ENCODE peak calls at places on chromosomes 4 and X, in nine cellular contexts. One of them, this sample, is unnamed.
A peak's percentile ranks its signal among the peaks of the same experiment; 100 is the strongest.

GRCh38 chr4:143343276-143343831 is 6.7 kb downstream of the GAB1 start:
- DNase-seq in aorta: no peak
- DNase-seq in activated CD4-positive, alpha-beta T cell treated with anti-CD3 and anti-CD28 coated beads, Interleukin-2, amount 50 U/mL, for 1 hour: no peak
- DNase-seq in HS-27A: no peak
- DNase-seq in D341Med: no peak
- DNase-seq in RKO: no peak
- DNase-seq in IMR-90: no peak
- DNase-seq in retinal pigment epithelial cell: no peak
- DNase-seq in memory B cell: no peak
- DNase-seq in this sample: no peak

GRCh38 chrX:23578079-23578478 is 89.2 kb upstream of the PRDX4 start:
- DNase-seq in aorta: no peak
- DNase-seq in activated CD4-positive, alpha-beta T cell treated with anti-CD3 and anti-CD28 coated beads, Interleukin-2, amount 50 U/mL, for 1 hour: no peak
- DNase-seq in HS-27A: peak; percentile 2
- DNase-seq in D341Med: no peak
- DNase-seq in RKO: peak; percentile 29
- DNase-seq in IMR-90: no peak
- DNase-seq in retinal pigment epithelial cell: peak; percentile 2
- DNase-seq in memory B cell: no peak
- DNase-seq in this sample: no peak

GRCh38 chr4:69322055-69322454 is 41.8 kb downstream of the UGT2B28 start:
- DNase-seq in aorta: no peak
- DNase-seq in activated CD4-positive, alpha-beta T cell treated with anti-CD3 and anti-CD28 coated beads, Interleukin-2, amount 50 U/mL, for 1 hour: no peak
- DNase-seq in HS-27A: peak; percentile 8
- DNase-seq in D341Med: no peak
- DNase-seq in RKO: no peak
- DNase-seq in IMR-90: peak; percentile 0
- DNase-seq in retinal pigment epithelial cell: no peak
- DNase-seq in memory B cell: no peak
- DNase-seq in this sample: no peak

GRCh38 chrX:80485543-80485942 is 65.3 kb downstream of the TENT5D start:
- DNase-seq in aorta: no peak
- DNase-seq in activated CD4-positive, alpha-beta T cell treated with anti-CD3 and anti-CD28 coated beads, Interleukin-2, amount 50 U/mL, for 1 hour: no peak
- DNase-seq in HS-27A: no peak
- DNase-seq in D341Med: no peak
- DNase-seq in RKO: no peak
- DNase-seq in IMR-90: no peak
- DNase-seq in retinal pigment epithelial cell: no peak
- DNase-seq in memory B cell: no peak
- DNase-seq in this sample: no peak

GRCh38 chr4:173413043-173413442 is 14.1 kb upstream of the SCRG1 start:
- DNase-seq in aorta: no peak
- DNase-seq in activated CD4-positive, alpha-beta T cell treated with anti-CD3 and anti-CD28 coated beads, Interleukin-2, amount 50 U/mL, for 1 hour: no peak
- DNase-seq in HS-27A: no peak
- DNase-seq in D341Med: no peak
- DNase-seq in RKO: no peak
- DNase-seq in IMR-90: peak; percentile 57
- DNase-seq in retinal pigment epithelial cell: no peak
- DNase-seq in memory B cell: no peak
- DNase-seq in this sample: no peak

GRCh38 chr4:92175250-92175649 is 128.5 kb upstream of the GRID2 start:
- DNase-seq in aorta: no peak
- DNase-seq in activated CD4-positive, alpha-beta T cell treated with anti-CD3 and anti-CD28 coated beads, Interleukin-2, amount 50 U/mL, for 1 hour: no peak
- DNase-seq in HS-27A: no peak
- DNase-seq in D341Med: no peak
- DNase-seq in RKO: no peak
- DNase-seq in IMR-90: no peak
- DNase-seq in retinal pigment epithelial cell: no peak
- DNase-seq in memory B cell: no peak
- DNase-seq in this sample: no peak

GRCh38 chrX:31500920-31501319 is 429.1 kb upstream of the FTHL17 start:
- DNase-seq in aorta: no peak
- DNase-seq in activated CD4-positive, alpha-beta T cell treated with anti-CD3 and anti-CD28 coated beads, Interleukin-2, amount 50 U/mL, for 1 hour: no peak
- DNase-seq in HS-27A: no peak
- DNase-seq in D341Med: no peak
- DNase-seq in RKO: peak; percentile 24
- DNase-seq in IMR-90: peak; percentile 36
- DNase-seq in retinal pigment epithelial cell: no peak
- DNase-seq in memory B cell: no peak
- DNase-seq in this sample: no peak

GRCh38 chrX:129678881-129679195 is 24.1 kb upstream of the APLN start:
- DNase-seq in aorta: no peak
- DNase-seq in activated CD4-positive, alpha-beta T cell treated with anti-CD3 and anti-CD28 coated beads, Interleukin-2, amount 50 U/mL, for 1 hour: no peak
- DNase-seq in HS-27A: no peak
- DNase-seq in D341Med: no peak
- DNase-seq in RKO: no peak
- DNase-seq in IMR-90: no peak
- DNase-seq in retinal pigment epithelial cell: no peak
- DNase-seq in memory B cell: no peak
- DNase-seq in this sample: no peak

GRCh38 chrX:153961292-153961691 is 10.3 kb downstream of the HCFC1 start:
- DNase-seq in aorta: no peak
- DNase-seq in activated CD4-positive, alpha-beta T cell treated with anti-CD3 and anti-CD28 coated beads, Interleukin-2, amount 50 U/mL, for 1 hour: no peak
- DNase-seq in HS-27A: no peak
- DNase-seq in D341Med: no peak
- DNase-seq in RKO: no peak
- DNase-seq in IMR-90: no peak
- DNase-seq in retinal pigment epithelial cell: no peak
- DNase-seq in memory B cell: no peak
- DNase-seq in this sample: no peak

GRCh38 chr4:77273412-77273811 is 116.4 kb downstream of the CCNG2 start:
- DNase-seq in aorta: no peak
- DNase-seq in activated CD4-positive, alpha-beta T cell treated with anti-CD3 and anti-CD28 coated beads, Interleukin-2, amount 50 U/mL, for 1 hour: no peak
- DNase-seq in HS-27A: no peak
- DNase-seq in D341Med: no peak
- DNase-seq in RKO: no peak
- DNase-seq in IMR-90: no peak
- DNase-seq in retinal pigment epithelial cell: no peak
- DNase-seq in memory B cell: no peak
- DNase-seq in this sample: no peak

GRCh38 chr4:107115185-107115847 is 79.2 kb upstream of the DKK2 start:
- DNase-seq in aorta: no peak
- DNase-seq in activated CD4-positive, alpha-beta T cell treated with anti-CD3 and anti-CD28 coated beads, Interleukin-2, amount 50 U/mL, for 1 hour: no peak
- DNase-seq in HS-27A: no peak
- DNase-seq in D341Med: no peak
- DNase-seq in RKO: no peak
- DNase-seq in IMR-90: no peak
- DNase-seq in retinal pigment epithelial cell: no peak
- DNase-seq in memory B cell: no peak
- DNase-seq in this sample: no peak

GRCh38 chr4:20180509-20180908 is 71.2 kb upstream of the SLIT2 start:
- DNase-seq in aorta: no peak
- DNase-seq in activated CD4-positive, alpha-beta T cell treated with anti-CD3 and anti-CD28 coated beads, Interleukin-2, amount 50 U/mL, for 1 hour: no peak
- DNase-seq in HS-27A: no peak
- DNase-seq in D341Med: no peak
- DNase-seq in RKO: no peak
- DNase-seq in IMR-90: no peak
- DNase-seq in retinal pigment epithelial cell: no peak
- DNase-seq in memory B cell: no peak
- DNase-seq in this sample: no peak

GRCh38 chr4:113637363-113637762 is 124.2 kb downstream of the CAMK2D start:
- DNase-seq in aorta: no peak
- DNase-seq in activated CD4-positive, alpha-beta T cell treated with anti-CD3 and anti-CD28 coated beads, Interleukin-2, amount 50 U/mL, for 1 hour: no peak
- DNase-seq in HS-27A: no peak
- DNase-seq in D341Med: no peak
- DNase-seq in RKO: no peak
- DNase-seq in IMR-90: peak; percentile 77
- DNase-seq in retinal pigment epithelial cell: no peak
- DNase-seq in memory B cell: no peak
- DNase-seq in this sample: no peak

GRCh38 chrX:154486396-154487207 is at the start of gene UBL4A:
- DNase-seq in aorta: peak; percentile 69
- DNase-seq in activated CD4-positive, alpha-beta T cell treated with anti-CD3 and anti-CD28 coated beads, Interleukin-2, amount 50 U/mL, for 1 hour: peak; percentile 36
- DNase-seq in HS-27A: no peak
- DNase-seq in D341Med: peak; percentile 85
- DNase-seq in RKO: peak; percentile 61
- DNase-seq in IMR-90: peak; percentile 11
- DNase-seq in retinal pigment epithelial cell: peak; percentile 32
- DNase-seq in memory B cell: peak; percentile 34
- DNase-seq in this sample: peak; percentile 61

GRCh38 chrX:38110231-38110630 is 103.9 kb downstream of the SYTL5 start:
- DNase-seq in aorta: no peak
- DNase-seq in activated CD4-positive, alpha-beta T cell treated with anti-CD3 and anti-CD28 coated beads, Interleukin-2, amount 50 U/mL, for 1 hour: no peak
- DNase-seq in HS-27A: no peak
- DNase-seq in D341Med: no peak
- DNase-seq in RKO: peak; percentile 7
- DNase-seq in IMR-90: peak; percentile 45
- DNase-seq in retinal pigment epithelial cell: no peak
- DNase-seq in memory B cell: no peak
- DNase-seq in this sample: no peak

GRCh38 chrX:46642145-46642544 is 68.6 kb downstream of the CHST7 start:
- DNase-seq in aorta: no peak
- DNase-seq in activated CD4-positive, alpha-beta T cell treated with anti-CD3 and anti-CD28 coated beads, Interleukin-2, amount 50 U/mL, for 1 hour: no peak
- DNase-seq in HS-27A: no peak
- DNase-seq in D341Med: peak; percentile 25
- DNase-seq in RKO: peak; percentile 42
- DNase-seq in IMR-90: peak; percentile 17
- DNase-seq in retinal pigment epithelial cell: no peak
- DNase-seq in memory B cell: no peak
- DNase-seq in this sample: no peak

GRCh38 chrX:106936246-106936645 is 16.0 kb downstream of the CLDN2 start:
- DNase-seq in aorta: no peak
- DNase-seq in activated CD4-positive, alpha-beta T cell treated with anti-CD3 and anti-CD28 coated beads, Interleukin-2, amount 50 U/mL, for 1 hour: no peak
- DNase-seq in HS-27A: no peak
- DNase-seq in D341Med: no peak
- DNase-seq in RKO: no peak
- DNase-seq in IMR-90: no peak
- DNase-seq in retinal pigment epithelial cell: no peak
- DNase-seq in memory B cell: no peak
- DNase-seq in this sample: no peak

GRCh38 chr4:80608285-80608980 is 272.9 kb downstream of the CFAP299 start:
- DNase-seq in aorta: no peak
- DNase-seq in activated CD4-positive, alpha-beta T cell treated with anti-CD3 and anti-CD28 coated beads, Interleukin-2, amount 50 U/mL, for 1 hour: no peak
- DNase-seq in HS-27A: no peak
- DNase-seq in D341Med: no peak
- DNase-seq in RKO: no peak
- DNase-seq in IMR-90: peak; percentile 71
- DNase-seq in retinal pigment epithelial cell: no peak
- DNase-seq in memory B cell: no peak
- DNase-seq in this sample: no peak

This sample was measured in left lobe of liver.